ENCODE peak calls at places on chromosomes 1 and 21, in ten cellular contexts. F is activated CD4-positive, CD25-positive, alpha-beta regulatory T cell treated with anti-CD3 and anti-CD28 coated beads, Interleukin-2, amount 50 U/mL, for 72 hours; T is AG10803; N is hippocampal formation; I is lung microvascular endothelial cell; E is HEK293T; G is effector CD4-positive, alpha-beta T cell; L is stimulated activated CD4-positive, alpha-beta T cell treated with anti-CD3 and anti-CD28 coated beads, Interleukin-2, amount 100 ng/mL, for 24 hours; M is sciatic nerve; K is astrocyte of the spinal cord. J is an unnamed sample.

GRCh38 chr21:45421846-45422775 is 17.1 kb downstream of the COL18A1 start:
- DNase-seq in F (no peak), T (no peak), N (no peak), I (no peak), E (no peak), G (no peak), L (no peak), M (peak), K (no peak), J (no peak)

GRCh38 chr1:151811181-151811580 is 6.0 kb upstream of the LINGO4 start:
- DNase-seq in F (no peak), T (peak), N (no peak), I (no peak), E (no peak), G (no peak), L (no peak), M (no peak), K (no peak), J (no peak)

GRCh38 chr1:244076740-244077139 is 25.7 kb downstream of the ZBTB18 start:
- DNase-seq in F (no peak), T (no peak), N (no peak), I (no peak), E (no peak), G (no peak), L (no peak), M (no peak), K (no peak), J (no peak)

GRCh38 chr21:41825216-41825615 is 53.9 kb downstream of the PRDM15 start:
- DNase-seq in F (no peak), T (no peak), N (no peak), I (no peak), E (no peak), G (no peak), L (no peak), M (peak), K (no peak), J (no peak)

GRCh38 chr21:29091032-29091431 is 17.6 kb upstream of the CCT8 start:
- DNase-seq in F (no peak), T (peak), N (no peak), I (peak), E (no peak), G (no peak), L (no peak), M (no peak), K (peak), J (no peak)

GRCh38 chr1:2282556-2283270 is 54.6 kb downstream of the SKI start:
- DNase-seq in F (no peak), T (no peak), N (no peak), I (no peak), E (no peak), G (no peak), L (no peak), M (no peak), K (no peak), J (no peak)

GRCh38 chr1:215568287-215568692 is 1.2 kb downstream of the KCTD3 start:
- DNase-seq in F (no peak), T (peak), N (peak), I (peak), E (no peak), G (no peak), L (no peak), M (no peak), K (peak), J (no peak)

GRCh38 chr1:64251971-64252370 is 48.5 kb downstream of the UBE2U start:
- DNase-seq in F (no peak), T (no peak), N (no peak), I (no peak), E (no peak), G (no peak), L (no peak), M (no peak), K (no peak), J (no peak)

GRCh38 chr1:114113801-114114750 is 39.6 kb downstream of the SYT6 start:
- DNase-seq in F (no peak), T (no peak), N (no peak), I (peak), E (no peak), G (no peak), L (no peak), M (no peak), K (peak), J (no peak)

GRCh38 chr1:111417755-111418154 is 9.8 kb downstream of the OVGP1 start:
- DNase-seq in F (no peak), T (peak), N (no peak), I (no peak), E (no peak), G (no peak), L (no peak), M (no peak), K (no peak), J (no peak)

GRCh38 chr1:37423810-37424209 is 50.6 kb upstream of the ZC3H12A start:
- DNase-seq in F (no peak), T (no peak), N (no peak), I (no peak), E (no peak), G (no peak), L (no peak), M (no peak), K (no peak), J (no peak)

GRCh38 chr1:6495041-6495441 is 3.6 kb upstream of the PLEKHG5 start:
- DNase-seq in F (no peak), T (no peak), N (no peak), I (no peak), E (no peak), G (no peak), L (no peak), M (no peak), K (no peak), J (no peak)

GRCh38 chr1:184158911-184159701 is 107.6 kb downstream of the TSEN15 start:
- DNase-seq in F (no peak), T (peak), N (no peak), I (no peak), E (no peak), G (no peak), L (no peak), M (no peak), K (no peak), J (no peak)

GRCh38 chr1:34784751-34785221 is 3.8 kb downstream of the GJB3 start:
- DNase-seq in F (no peak), T (no peak), N (no peak), I (no peak), E (no peak), G (no peak), L (no peak), M (no peak), K (no peak), J (no peak)

GRCh38 chr1:83905315-83905907 is 93.5 kb downstream of the TTLL7 start:
- DNase-seq in F (no peak), T (peak), N (no peak), I (peak), E (no peak), G (no peak), L (no peak), M (no peak), K (peak), J (no peak)

GRCh38 chr21:37593015-37593414 is 226.4 kb downstream of the DYRK1A start:
- DNase-seq in F (no peak), T (no peak), N (no peak), I (peak), E (no peak), G (no peak), L (no peak), M (no peak), K (peak), J (no peak)

GRCh38 chr21:28252923-28253322 is 739.8 kb downstream of the LTN1 start:
- DNase-seq in F (no peak), T (peak), N (no peak), I (no peak), E (no peak), G (no peak), L (no peak), M (no peak), K (no peak), J (no peak)

GRCh38 chr1:235327559-235328270 is at the start of gene ARID4B:
- DNase-seq in F (peak), T (no peak), N (peak), I (no peak), E (peak), G (no peak), L (peak), M (peak), K (no peak), J (no peak)

GRCh38 chr1:117613249-117613968 is 7.6 kb downstream of the TENT5C start:
- DNase-seq in F (no peak), T (no peak), N (no peak), I (no peak), E (no peak), G (no peak), L (no peak), M (no peak), K (no peak), J (no peak)

GRCh38 chr1:100074604-100075395 is 57.9 kb downstream of the SASS6 start:
- DNase-seq in F (no peak), T (no peak), N (no peak), I (no peak), E (no peak), G (no peak), L (no peak), M (no peak), K (no peak), J (no peak)

GRCh38 chr1:44072204-44072603 is 40.9 kb upstream of the SLC6A9 start:
- DNase-seq in F (no peak), T (peak), N (no peak), I (peak), E (no peak), G (no peak), L (no peak), M (no peak), K (peak), J (no peak)

GRCh38 chr1:213523781-213524398 is 463.9 kb upstream of the PROX1 start:
- DNase-seq in F (no peak), T (no peak), N (no peak), I (no peak), E (no peak), G (no peak), L (no peak), M (no peak), K (no peak), J (no peak)

GRCh38 chr1:43834280-43835140 is 99.1 kb upstream of the ARTN start:
- DNase-seq in F (no peak), T (peak), N (no peak), I (peak), E (no peak), G (no peak), L (peak), M (no peak), K (peak), J (no peak)

GRCh38 chr1:56584910-56585528 is 5.7 kb upstream of the PLPP3 start:
- DNase-seq in F (no peak), T (peak), N (peak), I (peak), E (peak), G (no peak), L (no peak), M (no peak), K (peak), J (no peak)

GRCh38 chr1:247077768-247078314 is 770 bp downstream of the ZNF670 start:
- DNase-seq in F (no peak), T (peak), N (no peak), I (peak), E (no peak), G (no peak), L (no peak), M (no peak), K (peak), J (no peak)

GRCh38 chr1:2212542-2213491 is 15.3 kb upstream of the SKI start:
- DNase-seq in F (no peak), T (peak), N (peak), I (peak), E (peak), G (peak), L (peak), M (peak), K (peak), J (peak)

GRCh38 chr21:27423906-27424595 is 457.2 kb upstream of the ADAMTS5 start:
- DNase-seq in F (no peak), T (peak), N (no peak), I (no peak), E (no peak), G (no peak), L (no peak), M (no peak), K (peak), J (no peak)

GRCh38 chr1:193707271-193708015 is 521.0 kb upstream of the B3GALT2 start:
- DNase-seq in F (no peak), T (no peak), N (no peak), I (peak), E (peak), G (no peak), L (no peak), M (no peak), K (peak), J (no peak)

GRCh38 chr1:205285391-205286101 is 36.0 kb downstream of the NUAK2 start:
- DNase-seq in F (peak), T (peak), N (no peak), I (no peak), E (no peak), G (peak), L (peak), M (no peak), K (peak), J (peak)

GRCh38 chr1:31072304-31072746 is 6.8 kb upstream of the PUM1 start:
- DNase-seq in F (no peak), T (no peak), N (no peak), I (no peak), E (no peak), G (no peak), L (no peak), M (no peak), K (no peak), J (no peak)